ENCODE peak calls at places on chromosomes 11 and 22, in six cellular contexts. One of them, this sample, is unnamed.

GRCh38 chr11:128575956-128576340 is 11.4 kb downstream of the ETS1 start:
- DNase-seq in EL: peak; percentile 25
- DNase-seq in germinal center: no peak
- DNase-seq in HuH-7.5: no peak
- DNase-seq in AG10803: peak; percentile 51
- DNase-seq in T-cell: no peak
- DNase-seq in this sample: peak; percentile 56

GRCh38 chr11:8932564-8933180 is at the start of gene C11orf16:
- DNase-seq in EL: no peak
- DNase-seq in germinal center: no peak
- DNase-seq in HuH-7.5: no peak
- DNase-seq in AG10803: no peak
- DNase-seq in T-cell: no peak
- DNase-seq in this sample: no peak

GRCh38 chr11:115147243-115147807 is 356.9 kb downstream of the CADM1 start:
- DNase-seq in EL: no peak
- DNase-seq in germinal center: no peak
- DNase-seq in HuH-7.5: no peak
- DNase-seq in AG10803: no peak
- DNase-seq in T-cell: no peak
- DNase-seq in this sample: no peak

GRCh38 chr11:35227551-35228341 is 88.8 kb downstream of the CD44 start:
- DNase-seq in EL: no peak
- DNase-seq in germinal center: no peak
- DNase-seq in HuH-7.5: no peak
- DNase-seq in AG10803: peak; percentile 51
- DNase-seq in T-cell: no peak
- DNase-seq in this sample: no peak

GRCh38 chr22:44012172-44012571 is 11.9 kb upstream of the PARVB start:
- DNase-seq in EL: no peak
- DNase-seq in germinal center: no peak
- DNase-seq in HuH-7.5: no peak
- DNase-seq in AG10803: no peak
- DNase-seq in T-cell: no peak
- DNase-seq in this sample: no peak

GRCh38 chr11:8258289-8258688 is 5.4 kb downstream of the LMO1 start:
- DNase-seq in EL: no peak
- DNase-seq in germinal center: no peak
- DNase-seq in HuH-7.5: no peak
- DNase-seq in AG10803: no peak
- DNase-seq in T-cell: no peak
- DNase-seq in this sample: no peak

GRCh38 chr11:69923196-69923595 is 104.0 kb upstream of the FGF3 start:
- DNase-seq in EL: no peak
- DNase-seq in germinal center: no peak
- DNase-seq in HuH-7.5: no peak
- DNase-seq in AG10803: no peak
- DNase-seq in T-cell: no peak
- DNase-seq in this sample: no peak

GRCh38 chr11:91800208-91800914 is 424.3 kb upstream of the FAT3 start:
- DNase-seq in EL: no peak
- DNase-seq in germinal center: no peak
- DNase-seq in HuH-7.5: no peak
- DNase-seq in AG10803: peak; percentile 7
- DNase-seq in T-cell: no peak
- DNase-seq in this sample: peak; percentile 42

GRCh38 chr11:104594228-104594958 is 303.9 kb downstream of the CASP12 start:
- DNase-seq in EL: no peak
- DNase-seq in germinal center: no peak
- DNase-seq in HuH-7.5: no peak
- DNase-seq in AG10803: no peak
- DNase-seq in T-cell: no peak
- DNase-seq in this sample: no peak

GRCh38 chr11:93054881-93055280 is 85.4 kb downstream of the MTNR1B start:
- DNase-seq in EL: peak; percentile 96
- DNase-seq in germinal center: no peak
- DNase-seq in HuH-7.5: no peak
- DNase-seq in AG10803: peak; percentile 90
- DNase-seq in T-cell: no peak
- DNase-seq in this sample: peak; percentile 93

GRCh38 chr11:115942043-115942442 is 437.8 kb upstream of the CADM1 start:
- DNase-seq in EL: no peak
- DNase-seq in germinal center: no peak
- DNase-seq in HuH-7.5: no peak
- DNase-seq in AG10803: no peak
- DNase-seq in T-cell: no peak
- DNase-seq in this sample: no peak

GRCh38 chr11:122883682-122883981 is 1.1 kb downstream of the JHY start:
- DNase-seq in EL: no peak
- DNase-seq in germinal center: no peak
- DNase-seq in HuH-7.5: no peak
- DNase-seq in AG10803: no peak
- DNase-seq in T-cell: no peak
- DNase-seq in this sample: no peak

GRCh38 chr11:58334708-58335107 is 24.2 kb downstream of the OR5B17 start:
- DNase-seq in EL: peak; percentile 94
- DNase-seq in germinal center: no peak
- DNase-seq in HuH-7.5: no peak
- DNase-seq in AG10803: peak; percentile 76
- DNase-seq in T-cell: no peak
- DNase-seq in this sample: peak; percentile 80

GRCh38 chr11:109140857-109141515 is 281.0 kb upstream of the C11orf87 start:
- DNase-seq in EL: peak; percentile 6
- DNase-seq in germinal center: no peak
- DNase-seq in HuH-7.5: no peak
- DNase-seq in AG10803: no peak
- DNase-seq in T-cell: no peak
- DNase-seq in this sample: no peak

GRCh38 chr11:22479986-22480740 is 142.0 kb downstream of the SLC17A6 start:
- DNase-seq in EL: no peak
- DNase-seq in germinal center: no peak
- DNase-seq in HuH-7.5: no peak
- DNase-seq in AG10803: peak; percentile 43
- DNase-seq in T-cell: no peak
- DNase-seq in this sample: no peak

GRCh38 chr22:45226681-45227186 is 14.0 kb downstream of the KIAA0930 start:
- DNase-seq in EL: no peak
- DNase-seq in germinal center: no peak
- DNase-seq in HuH-7.5: no peak
- DNase-seq in AG10803: peak; percentile 87
- DNase-seq in T-cell: no peak
- DNase-seq in this sample: peak; percentile 61

GRCh38 chr11:122155765-122156527 is 39.9 kb upstream of the BLID start:
- DNase-seq in EL: no peak
- DNase-seq in germinal center: no peak
- DNase-seq in HuH-7.5: no peak
- DNase-seq in AG10803: no peak
- DNase-seq in T-cell: no peak
- DNase-seq in this sample: no peak